ENCODE peak calls at places on chromosomes 3 and 15, in five cellular contexts. V is NT2/D1, W is HepG2, M is GM12878, D is H1. I is an unnamed sample.

GRCh38 chr15:84400017-84400740 is 164.6 kb downstream of the GOLGA6L4 start:
- DNase-seq in V (no peak), W (no peak), M (no peak), D (no peak), I (no peak)

GRCh38 chr3:196969660-196970546 is 1.3 kb upstream of the PIGZ start:
- DNase-seq in W (no peak), M (no peak), D (no peak), V (peak), I (peak)

GRCh38 chr3:195151866-195152526 is 119.0 kb downstream of the XXYLT1 start:
- DNase-seq in M (no peak), V (no peak), D (no peak), W (peak), I (no peak)

GRCh38 chr3:49465269-49466034 is 4.6 kb upstream of the DAG1 start:
- DNase-seq in D (no peak), W (peak), V (no peak), M (no peak), I (no peak)

GRCh38 chr3:47850062-47850802 is 47.3 kb downstream of the DHX30 start:
- DNase-seq in D (no peak), V (no peak), W (peak), M (no peak), I (no peak)

GRCh38 chr15:31374986-31375385 is 48.4 kb downstream of the KLF13 start:
- DNase-seq in V (no peak), W (no peak), M (no peak), D (no peak), I (no peak)

GRCh38 chr15:56249080-56249479 is 5.4 kb upstream of the RFX7 start:
- DNase-seq in D (no peak), M (no peak), V (peak), W (peak), I (peak)

GRCh38 chr3:162390891-162391290 is 894.3 kb downstream of the OTOL1 start:
- DNase-seq in M (no peak), V (no peak), W (no peak), D (no peak), I (no peak)

GRCh38 chr3:49387721-49388120 is 24.1 kb downstream of the RHOA start:
- DNase-seq in M (no peak), D (no peak), V (no peak), W (no peak), I (no peak)

GRCh38 chr3:162632672-162633071 is 1136.1 kb downstream of the OTOL1 start:
- DNase-seq in D (no peak), M (no peak), W (no peak), V (no peak), I (no peak)

GRCh38 chr3:50133283-50133615 is 21.9 kb upstream of the SEMA3F start:
- DNase-seq in V (no peak), D (no peak), M (no peak), W (no peak), I (no peak)

GRCh38 chr3:148971819-148972218 is 19.5 kb upstream of the GYG1 start:
- DNase-seq in D (no peak), W (no peak), M (no peak), V (no peak), I (no peak)

GRCh38 chr3:155102329-155102728 is 22.2 kb downstream of the MME start:
- DNase-seq in W (no peak), D (no peak), M (no peak), V (no peak), I (no peak)

GRCh38 chr3:139355502-139355901 is 11.7 kb downstream of the MRPS22 start:
- DNase-seq in W (no peak), V (no peak), M (no peak), D (no peak), I (no peak)

GRCh38 chr15:52652984-52653383 is 26.2 kb downstream of the ATOSA start:
- DNase-seq in D (no peak), M (no peak), V (no peak), W (no peak), I (no peak)

GRCh38 chr3:143081365-143081764 is 38.2 kb upstream of the CHST2 start:
- DNase-seq in D (no peak), M (no peak), W (no peak), V (no peak), I (no peak)

GRCh38 chr15:82132742-82133141 is 86.9 kb upstream of the MEX3B start:
- DNase-seq in W (no peak), D (no peak), V (no peak), M (no peak), I (no peak)

GRCh38 chr15:71596672-71597071 is 213.7 kb upstream of the NR2E3 start:
- DNase-seq in W (no peak), M (no peak), D (no peak), V (no peak), I (no peak)

GRCh38 chr3:105448338-105448982 is 81.8 kb downstream of the ALCAM start:
- DNase-seq in D (no peak), V (peak), W (no peak), M (no peak), I (no peak)

GRCh38 chr3:133799794-133800585 is 5.6 kb upstream of the SRPRB start:
- DNase-seq in W (peak), V (no peak), D (no peak), M (no peak), I (no peak)

GRCh38 chr15:75089781-75090734 is 66.7 kb downstream of the PPCDC start:
- DNase-seq in M (no peak), D (no peak), W (no peak), V (no peak), I (no peak)

GRCh38 chr3:99952306-99952705 is 134.6 kb downstream of the CMSS1 start:
- DNase-seq in M (no peak), W (no peak), D (no peak), V (no peak), I (no peak)

GRCh38 chr3:55604414-55604813 is 117.3 kb upstream of the WNT5A start:
- DNase-seq in D (no peak), W (no peak), M (no peak), V (no peak), I (no peak)

GRCh38 chr15:63372018-63372705 is 9.5 kb downstream of the CA12 start:
- DNase-seq in W (no peak), M (no peak), V (no peak), D (no peak), I (no peak)

GRCh38 chr3:50502584-50503423 is 630 bp downstream of the CACNA2D2 start:
- DNase-seq in M (no peak), W (no peak), D (no peak), V (no peak), I (peak)

GRCh38 chr15:31905054-31905453 is 125.3 kb upstream of the CHRNA7 start:
- DNase-seq in W (no peak), M (no peak), D (no peak), V (no peak), I (no peak)

GRCh38 chr15:69324565-69324964 is 25.9 kb downstream of the PAQR5 start:
- DNase-seq in W (no peak), D (no peak), V (no peak), M (no peak), I (no peak)
- TF ChIP-seq SUZ12 in W (no peak), D (no peak), V (no peak), M (no peak), I (no peak)

GRCh38 chr3:14475601-14476000 is 64.5 kb downstream of the GRIP2 start:
- DNase-seq in D (no peak), M (no peak), W (no peak), V (no peak), I (no peak)

GRCh38 chr3:14473411-14473891 is 66.7 kb downstream of the GRIP2 start:
- DNase-seq in W (no peak), M (no peak), V (no peak), D (no peak), I (no peak)

GRCh38 chr3:14474363-14475081 is 65.6 kb downstream of the GRIP2 start:
- DNase-seq in D (no peak), W (no peak), M (no peak), V (no peak), I (no peak)

GRCh38 chr3:14471690-14472089 is 68.5 kb downstream of the GRIP2 start:
- DNase-seq in M (no peak), D (no peak), W (no peak), V (no peak), I (no peak)

GRCh38 chr3:14472471-14473351 is 67.4 kb downstream of the GRIP2 start:
- DNase-seq in W (peak), V (peak), D (no peak), M (no peak), I (no peak)
- TF ChIP-seq SUZ12 in W (no peak), V (no peak), D (no peak), M (no peak), I (no peak)

DNA sequence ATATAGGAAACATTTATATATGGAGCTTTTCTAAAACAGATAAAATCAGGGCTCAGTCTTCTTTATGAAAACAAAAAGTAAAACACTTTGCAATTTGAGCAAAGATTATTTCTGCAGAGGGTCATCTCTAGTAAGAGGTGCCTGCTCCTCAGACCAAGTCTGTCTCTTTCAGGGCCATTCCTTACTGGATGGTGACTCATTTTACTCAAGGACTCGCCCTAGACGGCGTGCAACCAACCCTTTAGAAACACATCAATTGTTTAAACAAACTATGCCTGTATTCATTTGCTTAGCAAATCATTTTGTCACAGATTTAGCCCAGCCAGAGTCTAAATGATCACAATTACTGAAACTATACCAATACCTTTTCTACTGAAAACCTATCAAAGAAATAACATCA is 242.8 kb upstream of the ICE2 start:
- DNase-seq in W (no peak), M (no peak), V (no peak), D (no peak), I (no peak)
- TF ChIP-seq SUZ12 in W (no peak), M (no peak), V (no peak), D (no peak), I (no peak)

DNA sequence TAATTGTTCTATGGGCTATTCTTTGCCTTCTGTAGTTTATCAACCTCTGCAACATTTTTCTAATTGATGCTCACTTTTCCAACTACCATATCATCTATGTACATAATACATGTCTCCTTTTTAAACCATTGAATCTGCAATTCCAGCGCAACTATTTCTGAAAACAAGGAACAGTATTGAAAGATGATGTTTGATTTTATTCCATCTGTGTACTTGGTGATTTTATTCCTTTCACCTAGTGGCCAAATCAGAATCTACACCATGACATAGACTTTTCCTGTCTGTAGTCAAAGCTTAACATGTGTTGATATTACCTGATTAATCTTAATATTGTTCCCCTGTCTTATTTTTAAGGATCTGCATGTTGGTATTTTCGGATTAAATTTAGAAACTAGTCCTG is 13.0 kb downstream of the NKTR start:
- DNase-seq in M (no peak), W (no peak), V (no peak), D (no peak), I (peak)
- TF ChIP-seq SUZ12 in M (no peak), W (no peak), V (no peak), D (no peak), I (no peak)

GRCh38 chr15:67569668-67570067 is 27.2 kb downstream of the MAP2K5 start:
- DNase-seq in D (no peak), V (no peak), W (no peak), M (no peak), I (no peak)

GRCh38 chr15:67570875-67571642 is 28.6 kb downstream of the MAP2K5 start:
- DNase-seq in V (no peak), M (no peak), D (no peak), W (no peak), I (no peak)

GRCh38 chr15:67573194-67573593 is 30.7 kb downstream of the MAP2K5 start:
- DNase-seq in W (no peak), D (no peak), V (no peak), M (no peak), I (no peak)

GRCh38 chr15:67574981-67575632 is 32.6 kb downstream of the MAP2K5 start:
- DNase-seq in V (no peak), M (no peak), W (no peak), D (no peak), I (no peak)

GRCh38 chr15:67571643-67572415 is 29.3 kb downstream of the MAP2K5 start:
- DNase-seq in W (peak), D (no peak), M (no peak), V (no peak), I (no peak)
- TF ChIP-seq SUZ12 in W (no peak), D (no peak), M (no peak), V (no peak), I (no peak)

GRCh38 chr15:76342382-76343201 is 6.0 kb downstream of the ISL2 start:
- DNase-seq in M (no peak), W (no peak), D (no peak), V (no peak), I (no peak)
- TF ChIP-seq SUZ12 in M (peak), W (no peak), D (no peak), V (peak), I (no peak)